ENCODE peak calls at places on chromosome 7, in nine cellular contexts. P, D, V, Q, H, T, C, R and G are unnamed samples.

GRCh38 chr7:128163473-128163872 is 77.6 kb upstream of the LEP start:
- DNase-seq in P (no peak), D (no peak), V (no peak), Q (no peak), H (no peak), T (no peak), C (no peak), R (no peak), G (no peak)

GRCh38 chr7:78530351-78530750 is 731.8 kb downstream of the PHTF2 start:
- DNase-seq in P (no peak), D (peak), V (no peak), Q (no peak), H (no peak), T (no peak), C (peak), R (no peak), G (no peak)

GRCh38 chr7:147911224-147911623 is 679.3 kb upstream of the C7orf33 start:
- DNase-seq in P (no peak), D (no peak), V (no peak), Q (no peak), H (no peak), T (no peak), C (no peak), R (no peak), G (no peak)

GRCh38 chr7:155685070-155685790 is 40.8 kb downstream of the RBM33 start:
- DNase-seq in P (no peak), D (no peak), V (no peak), Q (no peak), H (no peak), T (no peak), C (no peak), R (no peak), G (peak)

GRCh38 chr7:13457790-13458189 is 531.7 kb downstream of the ETV1 start:
- DNase-seq in P (no peak), D (no peak), V (no peak), Q (no peak), H (no peak), T (no peak), C (no peak), R (no peak), G (no peak)

GRCh38 chr7:18974803-18975202 is 142.6 kb downstream of the TWIST1 start:
- DNase-seq in P (no peak), D (peak), V (no peak), Q (no peak), H (no peak), T (no peak), C (no peak), R (no peak), G (no peak)

GRCh38 chr7:118327179-118327578 is 102.7 kb downstream of the ANKRD7 start:
- DNase-seq in P (no peak), D (no peak), V (no peak), Q (no peak), H (no peak), T (no peak), C (no peak), R (no peak), G (no peak)

GRCh38 chr7:16754869-16755317 is 1.3 kb downstream of the TSPAN13 start:
- DNase-seq in P (no peak), D (no peak), V (no peak), Q (no peak), H (no peak), T (no peak), C (no peak), R (no peak), G (no peak)

GRCh38 chr7:45384499-45384898 is 189.7 kb upstream of the ADCY1 start:
- DNase-seq in P (no peak), D (peak), V (no peak), Q (no peak), H (no peak), T (no peak), C (no peak), R (no peak), G (no peak)

GRCh38 chr7:81285142-81285871 is 366.5 kb upstream of the SEMA3C start:
- DNase-seq in P (no peak), D (peak), V (no peak), Q (no peak), H (no peak), T (no peak), C (peak), R (no peak), G (no peak)

GRCh38 chr7:33039257-33039904 is 23.2 kb downstream of the NT5C3A start:
- DNase-seq in P (peak), D (no peak), V (no peak), Q (no peak), H (no peak), T (no peak), C (peak), R (no peak), G (no peak)

GRCh38 chr7:67738-68395 is 124.5 kb upstream of the FAM20C start:
- DNase-seq in P (no peak), D (peak), V (peak), Q (no peak), H (no peak), T (no peak), C (no peak), R (no peak), G (peak)

GRCh38 chr7:16271355-16271754 is 150.0 kb downstream of the CRPPA start:
- DNase-seq in P (no peak), D (no peak), V (no peak), Q (no peak), H (no peak), T (no peak), C (no peak), R (no peak), G (no peak)

GRCh38 chr7:114986181-114986800 is 64.4 kb downstream of the MDFIC start:
- DNase-seq in P (no peak), D (no peak), V (no peak), Q (no peak), H (no peak), T (no peak), C (no peak), R (no peak), G (no peak)

GRCh38 chr7:104160375-104160774 is 47.4 kb downstream of the ORC5 start:
- DNase-seq in P (no peak), D (peak), V (peak), Q (no peak), H (no peak), T (no peak), C (peak), R (peak), G (no peak)

GRCh38 chr7:30698481-30698880 is 16.2 kb upstream of the CRHR2 start:
- DNase-seq in P (no peak), D (no peak), V (no peak), Q (no peak), H (no peak), T (no peak), C (no peak), R (no peak), G (no peak)

GRCh38 chr7:107594961-107595737 is 15.1 kb downstream of the BCAP29 start:
- DNase-seq in P (no peak), D (peak), V (no peak), Q (no peak), H (no peak), T (no peak), C (peak), R (no peak), G (no peak)

GRCh38 chr7:155972247-155972646 is 160.0 kb upstream of the SHH start:
- DNase-seq in P (no peak), D (no peak), V (no peak), Q (no peak), H (no peak), T (no peak), C (no peak), R (no peak), G (no peak)

GRCh38 chr7:49638166-49638565 is 135.3 kb upstream of the VWC2 start:
- DNase-seq in P (no peak), D (no peak), V (peak), Q (no peak), H (no peak), T (no peak), C (no peak), R (no peak), G (no peak)
- TF ChIP-seq CTCF in P (no peak), D (no peak), V (peak), Q (no peak), H (no peak), T (no peak), C (no peak), R (peak), G (no peak)

DNA sequence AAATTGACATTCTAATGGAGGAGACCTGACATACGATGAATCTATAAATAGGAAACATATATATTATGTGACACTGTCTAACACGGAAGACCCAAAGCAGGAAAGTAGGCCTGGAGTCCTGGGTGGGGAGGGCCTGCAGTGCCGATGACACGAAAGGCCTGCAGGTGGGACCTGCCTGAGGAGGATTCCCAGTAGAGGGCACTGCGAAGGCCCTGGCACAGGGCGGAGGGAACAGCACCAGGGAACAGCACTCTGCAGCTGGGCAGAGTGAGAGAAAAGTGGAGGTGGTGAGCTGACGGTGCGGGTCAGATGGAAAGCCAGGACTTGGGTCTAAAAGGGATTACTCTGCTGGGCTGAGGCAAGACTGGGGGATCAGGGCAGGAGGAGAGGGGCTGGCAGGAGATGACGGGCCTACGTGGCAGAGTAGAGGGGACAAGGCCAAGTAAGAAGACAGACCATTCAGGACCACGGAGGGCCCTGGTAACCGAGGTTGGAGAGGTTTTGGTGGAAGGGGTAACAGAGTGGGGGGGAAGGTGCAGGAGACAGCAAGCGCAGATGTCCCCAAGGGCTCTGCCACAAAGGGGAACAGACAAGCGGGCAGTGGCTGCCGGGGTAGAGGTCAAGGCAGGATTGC is 8.1 kb downstream of the ZNF746 start:
- DNase-seq in P (no peak), D (no peak), V (peak), Q (no peak), H (no peak), T (no peak), C (no peak), R (peak), G (no peak)
- TF ChIP-seq CTCF in P (peak), D (no peak), V (peak), Q (no peak), H (no peak), T (peak), C (no peak), R (peak), G (no peak)

GRCh38 chr7:55365680-55366460 is 733 bp downstream of the LANCL2 start:
- DNase-seq in P (peak), D (peak), V (peak), Q (peak), H (peak), T (peak), C (peak), R (peak), G (peak)
- TF ChIP-seq CTCF in P (peak), D (peak), V (peak), Q (no peak), H (peak), T (no peak), C (no peak), R (peak), G (peak)

GRCh38 chr7:26151650-26151952 is 397 bp upstream of the NFE2L3 start:
- DNase-seq in P (no peak), D (no peak), V (no peak), Q (no peak), H (no peak), T (no peak), C (no peak), R (no peak), G (no peak)

GRCh38 chr7:26151096-26151495 is 902 bp upstream of the NFE2L3 start:
- DNase-seq in P (no peak), D (no peak), V (no peak), Q (no peak), H (no peak), T (no peak), C (no peak), R (no peak), G (peak)

GRCh38 chr7:26153246-26153822 is 1.3 kb downstream of the NFE2L3 start:
- DNase-seq in P (no peak), D (no peak), V (peak), Q (no peak), H (no peak), T (peak), C (peak), R (no peak), G (peak)

GRCh38 chr7:26153823-26154783 is 2.1 kb downstream of the NFE2L3 start:
- DNase-seq in P (no peak), D (no peak), V (peak), Q (no peak), H (no peak), T (no peak), C (peak), R (no peak), G (peak)

GRCh38 chr7:26151953-26152781 is at the start of gene NFE2L3:
- DNase-seq in P (peak), D (peak), V (peak), Q (peak), H (no peak), T (peak), C (peak), R (peak), G (peak)
- TF ChIP-seq CTCF in P (peak), D (no peak), V (no peak), Q (no peak), H (peak), T (no peak), C (no peak), R (no peak), G (no peak)

DNA sequence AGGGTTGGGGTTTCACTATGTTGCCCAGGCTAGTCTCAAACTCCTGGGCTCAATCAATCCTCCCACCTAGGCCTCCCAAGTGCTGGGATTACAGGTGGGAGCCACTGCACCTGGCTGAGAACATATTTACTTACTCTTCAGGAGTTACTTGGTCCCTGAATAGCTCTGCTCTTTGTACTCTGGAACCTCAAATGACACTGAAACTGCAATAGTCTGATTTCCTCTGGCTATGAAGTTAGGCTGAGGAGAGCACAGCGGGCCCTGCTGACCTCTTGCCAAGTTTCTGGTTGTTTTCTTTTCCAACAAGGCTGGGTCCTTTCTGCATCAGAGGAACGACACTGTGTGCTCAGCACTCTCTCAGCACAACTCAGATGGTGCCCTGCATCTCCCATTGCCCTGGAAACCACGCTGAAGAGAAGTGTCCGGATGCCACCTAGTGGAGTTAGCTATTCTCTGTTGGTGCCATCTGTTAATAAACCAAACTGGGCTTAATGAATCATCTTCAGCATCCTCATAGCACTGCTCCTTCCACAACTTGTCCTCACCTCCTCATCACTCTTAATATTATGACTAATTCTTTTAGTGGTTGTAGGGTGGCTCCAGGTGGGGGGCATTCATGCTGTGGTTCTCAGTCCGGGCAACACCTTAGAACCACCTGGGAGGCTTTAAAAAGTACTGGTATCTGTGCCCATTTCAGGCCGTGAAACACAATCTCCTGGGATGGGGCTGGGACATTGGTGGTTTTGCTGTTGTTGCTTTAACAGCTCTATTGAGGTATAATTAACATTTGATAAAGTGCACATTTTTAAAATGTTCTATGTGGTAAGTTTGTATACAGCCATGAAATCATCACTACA is 8.2 kb upstream of the EFCAB10 start:
- DNase-seq in P (peak), D (peak), V (peak), Q (peak), H (peak), T (peak), C (peak), R (peak), G (peak)
- TF ChIP-seq CTCF in P (peak), D (peak), V (peak), Q (peak), H (peak), T (peak), C (peak), R (peak), G (peak)

GRCh38 chr7:55431898-55432297 is 66.8 kb downstream of the LANCL2 start:
- DNase-seq in P (no peak), D (no peak), V (no peak), Q (no peak), H (no peak), T (no peak), C (no peak), R (no peak), G (no peak)

GRCh38 chr7:55435466-55435865 is 70.3 kb downstream of the LANCL2 start:
- DNase-seq in P (no peak), D (no peak), V (no peak), Q (no peak), H (no peak), T (no peak), C (no peak), R (no peak), G (no peak)

GRCh38 chr7:55432506-55432905 is 67.4 kb downstream of the LANCL2 start:
- DNase-seq in P (no peak), D (no peak), V (no peak), Q (no peak), H (no peak), T (no peak), C (no peak), R (no peak), G (no peak)

GRCh38 chr7:55429835-55430499 is 64.8 kb downstream of the LANCL2 start:
- DNase-seq in P (no peak), D (no peak), V (peak), Q (no peak), H (no peak), T (no peak), C (no peak), R (no peak), G (no peak)

DNA sequence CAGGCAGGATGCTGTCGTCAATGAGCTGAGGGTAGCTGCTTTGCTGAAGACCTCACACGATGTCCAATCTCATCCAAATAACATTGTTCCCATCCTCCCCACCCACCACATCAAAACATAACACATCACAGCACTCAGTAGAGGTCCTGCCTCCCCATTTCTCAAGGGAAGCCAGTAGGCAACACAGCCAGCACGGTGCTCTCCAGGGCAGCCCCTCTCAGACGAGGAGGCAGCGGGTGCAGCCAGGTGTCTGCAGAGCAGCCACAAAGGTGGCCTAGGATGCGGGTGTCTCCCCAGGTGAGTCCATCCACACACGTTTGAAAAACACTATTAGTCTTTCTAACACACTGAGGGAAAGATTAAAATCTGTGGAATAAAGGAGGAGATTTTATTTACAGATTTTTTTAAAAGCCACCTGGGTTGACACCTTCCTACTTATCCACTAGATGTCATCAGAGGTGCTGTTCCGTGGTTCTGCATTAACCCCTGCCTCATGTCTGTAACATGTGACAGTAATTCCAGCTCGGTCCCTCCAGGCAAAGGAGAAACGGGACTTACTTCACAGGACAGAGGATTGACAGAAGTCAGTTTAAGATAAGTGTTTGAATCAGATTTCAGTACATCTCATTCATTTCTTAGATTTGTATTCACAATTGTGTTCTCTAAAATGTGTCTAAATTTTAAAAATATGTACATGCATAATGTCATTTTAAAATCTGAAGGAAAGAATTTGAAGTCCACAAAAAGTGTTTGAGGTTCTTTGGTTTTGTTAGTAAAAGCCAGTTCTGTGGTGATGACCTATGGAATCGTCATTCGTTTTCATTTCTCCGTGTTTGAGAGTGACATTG is 68.0 kb downstream of the LANCL2 start:
- DNase-seq in P (peak), D (peak), V (peak), Q (peak), H (no peak), T (no peak), C (peak), R (peak), G (peak)
- TF ChIP-seq CTCF in P (peak), D (peak), V (peak), Q (peak), H (peak), T (peak), C (peak), R (peak), G (peak)

GRCh38 chr7:130273863-130274262 is 7.2 kb downstream of the CPA2 start:
- DNase-seq in P (no peak), D (peak), V (peak), Q (no peak), H (peak), T (no peak), C (peak), R (no peak), G (no peak)
- TF ChIP-seq CTCF in P (no peak), D (peak), V (no peak), Q (no peak), H (no peak), T (no peak), C (peak), R (no peak), G (no peak)